ENCODE peak calls at places on chromosomes 13 and 19, in six cellular contexts. J is AG04450, O is fibroblast of lung, P is brain microvascular endothelial cell, Y is hepatocyte, V is suprapubic skin. I is an unnamed sample.

GRCh38 chr13:59479629-59480028 is 684.1 kb downstream of the DIAPH3 start:
- DNase-seq in Y (no peak), P (no peak), O (no peak), V (no peak), J (no peak), I (no peak)

GRCh38 chr13:102517959-102518358 is 78.8 kb upstream of the TPP2 start:
- DNase-seq in O (no peak), V (no peak), J (no peak), Y (no peak), P (no peak), I (peak; percentile 5)

GRCh38 chr19:38596057-38596981 is 21.4 kb downstream of the MAP4K1 start:
- DNase-seq in Y (peak; percentile 77), O (no peak), J (no peak), P (no peak), V (no peak), I (peak; percentile 77)

GRCh38 chr13:92260363-92260762 is 861.9 kb downstream of the GPC5 start:
- DNase-seq in J (no peak), O (no peak), Y (no peak), V (no peak), P (no peak), I (no peak)

GRCh38 chr13:28680541-28680940 is 21.6 kb downstream of the POMP start:
- DNase-seq in V (no peak), O (no peak), Y (no peak), P (no peak), J (no peak), I (no peak)

GRCh38 chr13:113941571-113942191 is 32.2 kb downstream of the C13orf46 start:
- DNase-seq in O (peak; percentile 44), J (no peak), Y (no peak), P (peak; percentile 14), V (no peak), I (peak; percentile 34)

GRCh38 chr13:97279913-97280312 is 57.8 kb downstream of the MBNL2 start:
- DNase-seq in O (peak; percentile 51), V (no peak), Y (no peak), J (no peak), P (peak; percentile 47), I (no peak)

GRCh38 chr13:53110181-53110580 is 81.6 kb downstream of the OLFM4 start:
- DNase-seq in P (no peak), V (no peak), J (no peak), O (no peak), Y (no peak), I (no peak)

GRCh38 chr19:50496189-50497029 is 14.6 kb downstream of the JOSD2 start:
- DNase-seq in J (no peak), P (no peak), O (no peak), V (no peak), Y (no peak), I (no peak)

GRCh38 chr19:5042556-5042955 is 73.6 kb downstream of the KDM4B start:
- DNase-seq in V (no peak), P (no peak), O (no peak), J (no peak), Y (no peak), I (no peak)

GRCh38 chr13:74074723-74075122 is 59.5 kb downstream of the KLF12 start:
- DNase-seq in P (peak; percentile 18), V (no peak), J (no peak), Y (no peak), O (no peak), I (peak; percentile 4)

GRCh38 chr13:76213423-76213904 is 577.3 kb downstream of the LMO7 start:
- DNase-seq in O (no peak), P (no peak), J (no peak), V (no peak), Y (no peak), I (no peak)

GRCh38 chr19:51124216-51124615 is 490 bp upstream of the SIGLEC9 start:
- DNase-seq in O (no peak), Y (no peak), P (no peak), V (no peak), J (no peak), I (no peak)

GRCh38 chr19:50870417-50871089 is 2.7 kb upstream of the KLK2 start:
- DNase-seq in P (no peak), V (no peak), O (no peak), J (no peak), Y (no peak), I (no peak)

GRCh38 chr13:98317573-98318171 is 140.6 kb upstream of the RNF113B start:
- DNase-seq in V (no peak), O (no peak), Y (no peak), P (no peak), J (no peak), I (no peak)

GRCh38 chr13:98313938-98314292 is 136.8 kb upstream of the RNF113B start:
- DNase-seq in O (no peak), J (no peak), P (no peak), V (no peak), Y (no peak), I (no peak)

GRCh38 chr13:98315466-98315865 is 138.4 kb upstream of the RNF113B start:
- DNase-seq in Y (no peak), J (no peak), O (no peak), V (no peak), P (peak; percentile 58), I (no peak)

GRCh38 chr13:98318263-98318878 is 141.3 kb upstream of the RNF113B start:
- DNase-seq in O (no peak), V (no peak), J (no peak), Y (no peak), P (no peak), I (no peak)

GRCh38 chr13:98315902-98316301 is 138.8 kb upstream of the RNF113B start:
- DNase-seq in Y (no peak), J (no peak), V (no peak), O (no peak), P (no peak), I (no peak)
- H3K27ac ChIP-seq in Y (no peak overlapping the region), J (no peak overlapping the region), V (no peak overlapping the region), O (no peak overlapping the region), P (no peak overlapping the region), I (no peak overlapping the region)

DNA sequence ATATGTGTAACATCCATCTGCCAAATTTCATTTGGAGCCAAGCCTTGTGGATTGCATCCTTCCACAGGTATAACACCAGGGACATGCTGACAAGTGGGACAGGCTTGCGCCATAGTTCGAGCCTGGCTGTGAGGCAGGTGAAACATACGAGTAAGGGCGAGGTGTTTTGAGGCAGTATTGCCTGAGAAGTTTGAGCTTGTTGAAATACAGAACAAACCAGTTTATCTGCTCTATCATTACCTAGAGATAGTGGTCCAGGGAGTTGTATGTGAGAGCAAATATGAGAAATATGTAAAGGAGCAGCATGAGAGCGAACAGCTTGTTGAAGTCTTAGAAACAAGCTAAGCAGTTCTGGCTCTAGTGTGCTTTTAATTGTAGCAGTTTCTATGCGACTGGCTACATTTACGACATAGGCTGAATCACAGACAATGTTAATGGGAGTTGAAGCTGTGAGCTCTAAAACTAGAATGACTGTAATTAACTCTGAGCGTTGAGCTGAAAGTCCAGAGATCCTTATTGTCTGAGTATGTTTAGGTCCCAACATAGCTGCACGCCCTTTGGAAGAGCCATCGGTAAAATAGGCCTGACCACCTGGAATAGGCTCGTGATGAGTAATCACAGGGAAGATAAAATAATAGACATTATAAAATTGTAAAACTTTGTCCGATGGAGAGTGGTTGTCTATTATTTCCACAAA is 8.2 kb downstream of the ZNF439 start:
- DNase-seq in J (no peak), O (no peak), V (no peak), Y (peak; percentile 38), P (no peak), I (no peak)
- TF ChIP-seq CTCF in J (no peak), O (no peak), V (no peak), Y (no peak), P (no peak), I (no peak)

GRCh38 chr13:51222510-51223283 is 499 bp downstream of the FAM124A start:
- DNase-seq in O (no peak), V (no peak), Y (peak; percentile 18), J (no peak), P (no peak), I (no peak)
- H3K27ac ChIP-seq in O (no peak overlapping the region), V (no peak overlapping the region), Y (no peak overlapping the region), J (no peak overlapping the region), P (no peak overlapping the region), I (no peak overlapping the region)

DNA sequence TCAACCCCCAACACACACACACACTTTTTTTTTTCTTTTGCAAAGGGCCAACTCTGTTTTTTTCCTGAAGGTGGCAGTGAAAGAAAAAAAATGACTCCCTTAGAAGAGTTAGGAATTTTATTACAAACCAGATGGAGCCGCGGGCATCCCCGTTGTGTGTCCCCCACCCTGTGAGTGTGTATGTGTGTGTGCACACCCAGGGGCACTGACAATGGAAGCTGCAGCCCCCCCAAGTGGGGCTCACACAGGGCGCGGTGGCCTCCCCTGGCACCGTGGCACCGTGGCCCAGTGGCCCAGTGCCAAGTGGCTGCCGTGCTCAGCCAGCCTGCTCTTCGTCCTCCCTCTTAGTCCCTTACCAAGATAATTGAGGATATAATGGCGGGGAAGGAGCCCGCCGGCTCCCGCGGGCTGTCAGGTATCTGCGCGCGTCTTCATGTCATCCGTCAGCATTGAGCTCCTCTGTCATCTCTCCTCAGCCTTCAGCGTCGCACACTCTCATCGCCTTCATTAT is 314.1 kb downstream of the ZNF536 start:
- DNase-seq in P (no peak), O (peak; percentile 40), V (peak; percentile 32), Y (peak; percentile 31), J (no peak), I (no peak)
- TF ChIP-seq CTCF in P (peak; percentile 21), O (peak; percentile 27), V (no peak), Y (peak; percentile 51), J (no peak), I (no peak)

GRCh38 chr19:19169236-19170052 is 619 bp downstream of the MEF2B start:
- DNase-seq in V (no peak), J (no peak), Y (no peak), P (no peak), O (no peak), I (no peak)
- H3K27ac ChIP-seq in V (no peak overlapping the region), J (no peak overlapping the region), Y (no peak overlapping the region), P (no peak overlapping the region), O (no peak overlapping the region), I (no peak overlapping the region)

GRCh38 chr19:18321729-18322091 is 1.2 kb downstream of the LSM4 start:
- DNase-seq in P (no peak), V (no peak), J (no peak), Y (no peak), O (peak; percentile 36), I (no peak)

GRCh38 chr19:18319591-18320135 is 3.2 kb downstream of the LSM4 start:
- DNase-seq in P (no peak), V (no peak), J (no peak), Y (peak; percentile 70), O (no peak), I (no peak)

GRCh38 chr19:18320865-18321728 is 1.8 kb downstream of the LSM4 start:
- DNase-seq in V (no peak), Y (peak; percentile 58), P (no peak), O (no peak), J (no peak), I (no peak)

GRCh38 chr19:18322759-18323460 is at the start of gene LSM4:
- DNase-seq in Y (peak; percentile 100), P (peak; percentile 96), J (peak; percentile 89), O (peak; percentile 95), V (peak; percentile 99), I (peak; percentile 99)

DNA sequence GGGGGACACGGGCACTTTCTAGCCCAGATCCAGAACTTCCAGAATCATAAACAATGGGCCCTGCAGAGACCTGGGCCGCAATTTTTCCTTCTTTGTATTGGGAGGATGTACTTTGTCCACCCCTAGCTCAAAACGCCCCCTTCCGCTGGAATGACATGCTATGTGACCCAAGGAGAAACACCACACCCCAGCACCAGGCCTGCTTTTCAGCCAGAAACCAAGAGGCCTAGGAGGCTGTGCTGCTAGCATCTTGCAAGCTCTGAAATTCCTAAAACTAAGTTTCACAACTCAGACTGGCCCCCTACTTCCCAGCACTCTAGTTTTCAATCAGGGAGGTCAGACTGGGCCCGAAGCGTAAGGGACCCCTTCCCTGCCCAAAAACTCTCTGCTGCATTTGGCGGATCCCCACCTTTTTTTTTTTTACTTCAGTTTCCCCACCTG is 538 bp downstream of the LSM4 start:
- DNase-seq in J (no peak), Y (peak; percentile 82), O (peak; percentile 70), V (no peak), P (peak; percentile 64), I (peak; percentile 67)
- TF ChIP-seq CTCF in J (peak; percentile 33), Y (peak; percentile 33), O (peak; percentile 35), V (no peak), P (peak; percentile 51), I (no peak)

I was measured in RWPE1.